ENCODE peak calls at places on chromosomes 2 and 18, in seven cellular contexts. One of them, this sample, is unnamed.

GRCh38 chr18:7757175-7757574 is 190.1 kb downstream of the PTPRM start:
- DNase-seq in G401: no peak
- DNase-seq in nephron progenitor cell: no peak
- DNase-seq in activated T-helper 9 cell treated with anti-CD3 and anti-CD28 coated beads, Interleukin-2, amount 50 U/mL, for 16 hours: no peak
- DNase-seq in 8988T: no peak
- DNase-seq in mesothelial cell of epicardium: no peak
- DNase-seq in activated T-cell treated with anti-CD3 and anti-CD28 coated beads for 1 hour: no peak
- DNase-seq in this sample: no peak

GRCh38 chr2:1140389-1141003 is 189.8 kb downstream of the SNTG2 start:
- DNase-seq in activated T-helper 9 cell treated with anti-CD3 and anti-CD28 coated beads, Interleukin-2, amount 50 U/mL, for 16 hours: peak; percentile 28
- DNase-seq in activated T-cell treated with anti-CD3 and anti-CD28 coated beads for 1 hour: peak; percentile 30
- DNase-seq in mesothelial cell of epicardium: peak; percentile 71
- DNase-seq in G401: peak; percentile 1
- DNase-seq in nephron progenitor cell: peak; percentile 70
- DNase-seq in 8988T: peak; percentile 37
- DNase-seq in this sample: peak; percentile 49

GRCh38 chr2:234881413-234882241 is 70.2 kb upstream of the SH3BP4 start:
- DNase-seq in nephron progenitor cell: peak; percentile 67
- DNase-seq in G401: peak; percentile 58
- DNase-seq in activated T-cell treated with anti-CD3 and anti-CD28 coated beads for 1 hour: peak; percentile 11
- DNase-seq in activated T-helper 9 cell treated with anti-CD3 and anti-CD28 coated beads, Interleukin-2, amount 50 U/mL, for 16 hours: peak; percentile 2
- DNase-seq in mesothelial cell of epicardium: peak; percentile 78
- DNase-seq in 8988T: peak; percentile 66
- DNase-seq in this sample: peak; percentile 98

GRCh38 chr2:233811087-233811486 is 33.0 kb downstream of the MROH2A start:
- DNase-seq in activated T-cell treated with anti-CD3 and anti-CD28 coated beads for 1 hour: no peak
- DNase-seq in G401: no peak
- DNase-seq in nephron progenitor cell: no peak
- DNase-seq in 8988T: no peak
- DNase-seq in mesothelial cell of epicardium: peak; percentile 17
- DNase-seq in activated T-helper 9 cell treated with anti-CD3 and anti-CD28 coated beads, Interleukin-2, amount 50 U/mL, for 16 hours: no peak
- DNase-seq in this sample: no peak

GRCh38 chr2:47531378-47532042 is 128.6 kb downstream of the MSH2 start:
- DNase-seq in 8988T: no peak
- DNase-seq in activated T-cell treated with anti-CD3 and anti-CD28 coated beads for 1 hour: no peak
- DNase-seq in nephron progenitor cell: no peak
- DNase-seq in mesothelial cell of epicardium: no peak
- DNase-seq in G401: no peak
- DNase-seq in activated T-helper 9 cell treated with anti-CD3 and anti-CD28 coated beads, Interleukin-2, amount 50 U/mL, for 16 hours: no peak
- DNase-seq in this sample: no peak

GRCh38 chr18:56789004-56789888 is 138.1 kb downstream of the WDR7 start:
- DNase-seq in activated T-cell treated with anti-CD3 and anti-CD28 coated beads for 1 hour: no peak
- DNase-seq in mesothelial cell of epicardium: no peak
- DNase-seq in 8988T: no peak
- DNase-seq in nephron progenitor cell: peak; percentile 41
- DNase-seq in G401: peak; percentile 11
- DNase-seq in activated T-helper 9 cell treated with anti-CD3 and anti-CD28 coated beads, Interleukin-2, amount 50 U/mL, for 16 hours: no peak
- DNase-seq in this sample: no peak

GRCh38 chr18:10140928-10141327 is 227.1 kb downstream of the VAPA start:
- DNase-seq in G401: no peak
- DNase-seq in mesothelial cell of epicardium: peak; percentile 13
- DNase-seq in activated T-helper 9 cell treated with anti-CD3 and anti-CD28 coated beads, Interleukin-2, amount 50 U/mL, for 16 hours: no peak
- DNase-seq in nephron progenitor cell: no peak
- DNase-seq in 8988T: no peak
- DNase-seq in activated T-cell treated with anti-CD3 and anti-CD28 coated beads for 1 hour: no peak
- DNase-seq in this sample: no peak

GRCh38 chr2:169077674-169078240 is 8.4 kb downstream of the DHRS9 start:
- DNase-seq in 8988T: no peak
- DNase-seq in nephron progenitor cell: no peak
- DNase-seq in activated T-cell treated with anti-CD3 and anti-CD28 coated beads for 1 hour: no peak
- DNase-seq in mesothelial cell of epicardium: no peak
- DNase-seq in activated T-helper 9 cell treated with anti-CD3 and anti-CD28 coated beads, Interleukin-2, amount 50 U/mL, for 16 hours: no peak
- DNase-seq in G401: no peak
- DNase-seq in this sample: no peak

GRCh38 chr2:23662941-23663729 is 263.8 kb downstream of the ATAD2B start:
- DNase-seq in nephron progenitor cell: peak; percentile 29
- DNase-seq in activated T-helper 9 cell treated with anti-CD3 and anti-CD28 coated beads, Interleukin-2, amount 50 U/mL, for 16 hours: no peak
- DNase-seq in mesothelial cell of epicardium: no peak
- DNase-seq in activated T-cell treated with anti-CD3 and anti-CD28 coated beads for 1 hour: no peak
- DNase-seq in 8988T: no peak
- DNase-seq in G401: no peak
- DNase-seq in this sample: no peak

GRCh38 chr2:226435146-226435545 is 364.5 kb downstream of the IRS1 start:
- DNase-seq in 8988T: no peak
- DNase-seq in nephron progenitor cell: no peak
- DNase-seq in activated T-cell treated with anti-CD3 and anti-CD28 coated beads for 1 hour: no peak
- DNase-seq in mesothelial cell of epicardium: no peak
- DNase-seq in G401: no peak
- DNase-seq in activated T-helper 9 cell treated with anti-CD3 and anti-CD28 coated beads, Interleukin-2, amount 50 U/mL, for 16 hours: no peak
- DNase-seq in this sample: no peak

GRCh38 chr18:56461151-56461550 is 177.2 kb downstream of the TXNL1 start:
- DNase-seq in activated T-cell treated with anti-CD3 and anti-CD28 coated beads for 1 hour: no peak
- DNase-seq in G401: no peak
- DNase-seq in activated T-helper 9 cell treated with anti-CD3 and anti-CD28 coated beads, Interleukin-2, amount 50 U/mL, for 16 hours: no peak
- DNase-seq in mesothelial cell of epicardium: no peak
- DNase-seq in 8988T: no peak
- DNase-seq in nephron progenitor cell: no peak
- DNase-seq in this sample: no peak

GRCh38 chr18:62586781-62587487 is 64.1 kb downstream of the ZCCHC2 start:
- DNase-seq in G401: no peak
- DNase-seq in 8988T: no peak
- DNase-seq in mesothelial cell of epicardium: no peak
- DNase-seq in activated T-cell treated with anti-CD3 and anti-CD28 coated beads for 1 hour: no peak
- DNase-seq in activated T-helper 9 cell treated with anti-CD3 and anti-CD28 coated beads, Interleukin-2, amount 50 U/mL, for 16 hours: no peak
- DNase-seq in nephron progenitor cell: no peak
- DNase-seq in this sample: no peak

GRCh38 chr2:239266779-239267410 is 133.9 kb downstream of the HDAC4 start:
- DNase-seq in 8988T: no peak
- DNase-seq in activated T-helper 9 cell treated with anti-CD3 and anti-CD28 coated beads, Interleukin-2, amount 50 U/mL, for 16 hours: no peak
- DNase-seq in mesothelial cell of epicardium: no peak
- DNase-seq in nephron progenitor cell: no peak
- DNase-seq in G401: no peak
- DNase-seq in activated T-cell treated with anti-CD3 and anti-CD28 coated beads for 1 hour: no peak
- DNase-seq in this sample: no peak

GRCh38 chr2:23689891-23690290 is 237.0 kb downstream of the ATAD2B start:
- DNase-seq in mesothelial cell of epicardium: no peak
- DNase-seq in 8988T: no peak
- DNase-seq in activated T-cell treated with anti-CD3 and anti-CD28 coated beads for 1 hour: no peak
- DNase-seq in activated T-helper 9 cell treated with anti-CD3 and anti-CD28 coated beads, Interleukin-2, amount 50 U/mL, for 16 hours: no peak
- DNase-seq in nephron progenitor cell: no peak
- DNase-seq in G401: no peak
- DNase-seq in this sample: no peak

GRCh38 chr2:187390891-187391290 is 57.2 kb downstream of the CALCRL start:
- DNase-seq in G401: no peak
- DNase-seq in nephron progenitor cell: no peak
- DNase-seq in activated T-cell treated with anti-CD3 and anti-CD28 coated beads for 1 hour: no peak
- DNase-seq in activated T-helper 9 cell treated with anti-CD3 and anti-CD28 coated beads, Interleukin-2, amount 50 U/mL, for 16 hours: no peak
- DNase-seq in 8988T: peak; percentile 4
- DNase-seq in mesothelial cell of epicardium: no peak
- DNase-seq in this sample: peak; percentile 14